ENCODE peak calls at places on chromosomes 3 and 15, in six cellular contexts. One of them, this sample, is unnamed.

GRCh38 chr3:189631409-189631808 is 220 bp downstream of the TP63 start:
- DNase-seq in Calu3: no peak
- DNase-seq in T1000: no peak
- DNase-seq in pancreas: no peak
- DNase-seq in posterior cingulate gyrus: no peak
- DNase-seq in activated CD4-positive, alpha-beta T cell treated with anti-CD3 and anti-CD28 coated beads for 4 hours: no peak
- DNase-seq in this sample: no peak

GRCh38 chr3:97278506-97278905 is 464.1 kb downstream of the EPHA6 start:
- DNase-seq in Calu3: no peak
- DNase-seq in T1000: no peak
- DNase-seq in pancreas: no peak
- DNase-seq in posterior cingulate gyrus: no peak
- DNase-seq in activated CD4-positive, alpha-beta T cell treated with anti-CD3 and anti-CD28 coated beads for 4 hours: no peak
- DNase-seq in this sample: no peak

GRCh38 chr3:143361589-143361988 is 242.0 kb downstream of the CHST2 start:
- DNase-seq in Calu3: no peak
- DNase-seq in T1000: no peak
- DNase-seq in pancreas: no peak
- DNase-seq in posterior cingulate gyrus: no peak
- DNase-seq in activated CD4-positive, alpha-beta T cell treated with anti-CD3 and anti-CD28 coated beads for 4 hours: no peak
- DNase-seq in this sample: no peak

GRCh38 chr15:41983221-41983620 is 10.9 kb upstream of the EHD4 start:
- DNase-seq in Calu3: no peak
- DNase-seq in T1000: no peak
- DNase-seq in pancreas: no peak
- DNase-seq in posterior cingulate gyrus: no peak
- DNase-seq in activated CD4-positive, alpha-beta T cell treated with anti-CD3 and anti-CD28 coated beads for 4 hours: no peak
- DNase-seq in this sample: no peak

GRCh38 chr15:67456677-67457529 is 64.0 kb upstream of the C15orf61 start:
- DNase-seq in Calu3: peak; percentile 92
- DNase-seq in T1000: peak; percentile 43
- DNase-seq in pancreas: peak; percentile 88
- DNase-seq in posterior cingulate gyrus: peak; percentile 71
- DNase-seq in activated CD4-positive, alpha-beta T cell treated with anti-CD3 and anti-CD28 coated beads for 4 hours: peak; percentile 78
- DNase-seq in this sample: peak; percentile 56

GRCh38 chr3:57145852-57146251 is 19.3 kb downstream of the IL17RD start:
- DNase-seq in Calu3: no peak
- DNase-seq in T1000: no peak
- DNase-seq in pancreas: no peak
- DNase-seq in posterior cingulate gyrus: no peak
- DNase-seq in activated CD4-positive, alpha-beta T cell treated with anti-CD3 and anti-CD28 coated beads for 4 hours: no peak
- DNase-seq in this sample: no peak

GRCh38 chr3:188937389-188937788 is 234.4 kb upstream of the TPRG1 start:
- DNase-seq in Calu3: no peak
- DNase-seq in T1000: no peak
- DNase-seq in pancreas: no peak
- DNase-seq in posterior cingulate gyrus: no peak
- DNase-seq in activated CD4-positive, alpha-beta T cell treated with anti-CD3 and anti-CD28 coated beads for 4 hours: no peak
- DNase-seq in this sample: no peak

GRCh38 chr3:172040078-172040975 is 949 bp downstream of the FNDC3B start:
- DNase-seq in Calu3: peak; percentile 93
- DNase-seq in T1000: peak; percentile 60
- DNase-seq in pancreas: peak; percentile 92
- DNase-seq in posterior cingulate gyrus: peak; percentile 33
- DNase-seq in activated CD4-positive, alpha-beta T cell treated with anti-CD3 and anti-CD28 coated beads for 4 hours: peak; percentile 26
- DNase-seq in this sample: peak; percentile 51

GRCh38 chr3:53880396-53881345 is 1.3 kb downstream of the ACTR8 start:
- DNase-seq in Calu3: no peak
- DNase-seq in T1000: no peak
- DNase-seq in pancreas: no peak
- DNase-seq in posterior cingulate gyrus: no peak
- DNase-seq in activated CD4-positive, alpha-beta T cell treated with anti-CD3 and anti-CD28 coated beads for 4 hours: no peak
- DNase-seq in this sample: no peak

GRCh38 chr3:190092250-190092649 is 28.4 kb downstream of the P3H2 start:
- DNase-seq in Calu3: no peak
- DNase-seq in T1000: no peak
- DNase-seq in pancreas: no peak
- DNase-seq in posterior cingulate gyrus: no peak
- DNase-seq in activated CD4-positive, alpha-beta T cell treated with anti-CD3 and anti-CD28 coated beads for 4 hours: no peak
- DNase-seq in this sample: peak; percentile 55

GRCh38 chr3:172370434-172370833 is 77.8 kb downstream of the GHSR start:
- DNase-seq in Calu3: no peak
- DNase-seq in T1000: no peak
- DNase-seq in pancreas: no peak
- DNase-seq in posterior cingulate gyrus: no peak
- DNase-seq in activated CD4-positive, alpha-beta T cell treated with anti-CD3 and anti-CD28 coated beads for 4 hours: no peak
- DNase-seq in this sample: no peak

GRCh38 chr3:122962149-122962548 is 65.4 kb downstream of the SEMA5B start:
- DNase-seq in Calu3: no peak
- DNase-seq in T1000: no peak
- DNase-seq in pancreas: no peak
- DNase-seq in posterior cingulate gyrus: peak; percentile 85
- DNase-seq in activated CD4-positive, alpha-beta T cell treated with anti-CD3 and anti-CD28 coated beads for 4 hours: no peak
- DNase-seq in this sample: no peak

GRCh38 chr3:59469948-59470723 is 420.3 kb upstream of the CFAP20DC start:
- DNase-seq in Calu3: no peak
- DNase-seq in T1000: peak; percentile 38
- DNase-seq in pancreas: no peak
- DNase-seq in posterior cingulate gyrus: no peak
- DNase-seq in activated CD4-positive, alpha-beta T cell treated with anti-CD3 and anti-CD28 coated beads for 4 hours: no peak
- DNase-seq in this sample: peak; percentile 61

GRCh38 chr3:178967184-178967532 is 104.5 kb downstream of the ZMAT3 start:
- DNase-seq in Calu3: no peak
- DNase-seq in T1000: no peak
- DNase-seq in pancreas: no peak
- DNase-seq in posterior cingulate gyrus: peak; percentile 11
- DNase-seq in activated CD4-positive, alpha-beta T cell treated with anti-CD3 and anti-CD28 coated beads for 4 hours: no peak
- DNase-seq in this sample: no peak

GRCh38 chr3:9770276-9770812 is 597 bp upstream of the CAMK1 start:
- DNase-seq in Calu3: peak; percentile 29
- DNase-seq in T1000: no peak
- DNase-seq in pancreas: peak; percentile 98
- DNase-seq in posterior cingulate gyrus: peak; percentile 63
- DNase-seq in activated CD4-positive, alpha-beta T cell treated with anti-CD3 and anti-CD28 coated beads for 4 hours: no peak
- DNase-seq in this sample: no peak

GRCh38 chr3:36373084-36373483 is 7.2 kb upstream of the STAC start:
- DNase-seq in Calu3: no peak
- DNase-seq in T1000: peak; percentile 40
- DNase-seq in pancreas: no peak
- DNase-seq in posterior cingulate gyrus: no peak
- DNase-seq in activated CD4-positive, alpha-beta T cell treated with anti-CD3 and anti-CD28 coated beads for 4 hours: no peak
- DNase-seq in this sample: peak; percentile 40

GRCh38 chr15:48221885-48222284 is 15.8 kb downstream of the SLC12A1 start:
- DNase-seq in Calu3: no peak
- DNase-seq in T1000: no peak
- DNase-seq in pancreas: no peak
- DNase-seq in posterior cingulate gyrus: no peak
- DNase-seq in activated CD4-positive, alpha-beta T cell treated with anti-CD3 and anti-CD28 coated beads for 4 hours: no peak
- DNase-seq in this sample: no peak

GRCh38 chr3:71447803-71448202 is 135.7 kb downstream of the FOXP1 start:
- DNase-seq in Calu3: no peak
- DNase-seq in T1000: no peak
- DNase-seq in pancreas: no peak
- DNase-seq in posterior cingulate gyrus: no peak
- DNase-seq in activated CD4-positive, alpha-beta T cell treated with anti-CD3 and anti-CD28 coated beads for 4 hours: no peak
- DNase-seq in this sample: peak; percentile 96